ENCODE peak calls at places on chromosomes 3 and 15, in seven cellular contexts. T is CD8-positive, alpha-beta T cell; J is tibial artery; P is endothelial cell of umbilical vein; N is ascending aorta; F is psoas muscle; I is lung. D is an unnamed sample.

GRCh38 chr3:192957441-192957951 is 39.8 kb upstream of the MB21D2 start:
- DNase-seq in T (no peak), J (peak), P (peak), N (peak), F (peak), I (peak), D (peak)

GRCh38 chr3:194135806-194136518 is at the start of gene HES1:
- DNase-seq in T (no peak), J (peak), P (peak), N (peak), F (peak), I (peak), D (peak)

GRCh38 chr15:90082140-90082713 is 20.0 kb downstream of the IDH2 start:
- DNase-seq in T (no peak), J (no peak), P (no peak), N (no peak), F (no peak), I (no peak), D (no peak)

GRCh38 chr3:128297401-128298138 is 144.3 kb downstream of the EEFSEC start:
- DNase-seq in T (no peak), J (peak), P (no peak), N (no peak), F (no peak), I (no peak), D (peak)

GRCh38 chr3:14461748-14462324 is 59.4 kb downstream of the SLC6A6 start:
- DNase-seq in T (peak), J (no peak), P (peak), N (no peak), F (no peak), I (no peak), D (peak)

GRCh38 chr3:135081451-135082434 is 286.7 kb downstream of the EPHB1 start:
- DNase-seq in T (no peak), J (no peak), P (no peak), N (no peak), F (no peak), I (no peak), D (no peak)

GRCh38 chr3:72655151-72655551 is 193.1 kb downstream of the SHQ1 start:
- DNase-seq in T (no peak), J (no peak), P (no peak), N (no peak), F (no peak), I (no peak), D (no peak)

GRCh38 chr3:168540726-168541125 is 445.0 kb upstream of the GOLIM4 start:
- DNase-seq in T (no peak), J (no peak), P (no peak), N (no peak), F (no peak), I (no peak), D (no peak)

GRCh38 chr15:24761704-24762302 is 86.2 kb downstream of the NPAP1 start:
- DNase-seq in T (no peak), J (no peak), P (peak), N (no peak), F (no peak), I (no peak), D (no peak)

GRCh38 chr3:24235121-24235520 is 259.5 kb downstream of the THRB start:
- DNase-seq in T (no peak), J (no peak), P (no peak), N (no peak), F (no peak), I (no peak), D (no peak)

GRCh38 chr15:26890451-26890850 is 23.6 kb downstream of the GABRA5 start:
- DNase-seq in T (no peak), J (no peak), P (no peak), N (no peak), F (no peak), I (no peak), D (no peak)

GRCh38 chr3:50337175-50337861 is 3.3 kb downstream of the RASSF1 start:
- DNase-seq in T (peak), J (peak), P (peak), N (peak), F (peak), I (peak), D (peak)

GRCh38 chr3:159928692-159929091 is 59.9 kb upstream of the IL12A start:
- DNase-seq in T (no peak), J (no peak), P (peak), N (no peak), F (no peak), I (no peak), D (no peak)

GRCh38 chr3:46334911-46335478 is 18.9 kb upstream of the CCR2 start:
- DNase-seq in T (no peak), J (no peak), P (no peak), N (no peak), F (no peak), I (no peak), D (no peak)

GRCh38 chr3:128515967-128516366 is 23.0 kb upstream of the GATA2 start:
- DNase-seq in T (no peak), J (no peak), P (no peak), N (no peak), F (no peak), I (no peak), D (no peak)

GRCh38 chr3:185057829-185058228 is 95.0 kb downstream of the C3orf70 start:
- DNase-seq in T (no peak), J (no peak), P (no peak), N (no peak), F (no peak), I (no peak), D (no peak)

GRCh38 chr3:152236741-152237140 is 32.0 kb upstream of the MBNL1 start:
- DNase-seq in T (no peak), J (no peak), P (peak), N (no peak), F (no peak), I (no peak), D (no peak)

GRCh38 chr15:42131826-42132806 is 24.3 kb downstream of the PLA2G4F start:
- DNase-seq in T (no peak), J (no peak), P (no peak), N (no peak), F (no peak), I (peak), D (peak)

GRCh38 chr15:83200162-83200561 is 7.5 kb downstream of the HDGFL3 start:
- DNase-seq in T (no peak), J (no peak), P (no peak), N (no peak), F (no peak), I (no peak), D (no peak)

GRCh38 chr15:53910852-53911251 is 67.4 kb upstream of the UNC13C start:
- DNase-seq in T (no peak), J (no peak), P (no peak), N (no peak), F (no peak), I (no peak), D (no peak)

GRCh38 chr3:160449660-160450598 is at the start of gene TRIM59:
- DNase-seq in T (peak), J (peak), P (peak), N (peak), F (peak), I (peak), D (peak)

GRCh38 chr15:47360296-47360695 is 357.0 kb upstream of the SEMA6D start:
- DNase-seq in T (no peak), J (no peak), P (no peak), N (no peak), F (no peak), I (no peak), D (no peak)

GRCh38 chr3:174439621-174440349 is 419.3 kb upstream of the NAALADL2 start:
- DNase-seq in T (no peak), J (peak), P (peak), N (no peak), F (no peak), I (peak), D (peak)

GRCh38 chr3:98779936-98780335 is 16.8 kb downstream of the ST3GAL6 start:
- DNase-seq in T (no peak), J (no peak), P (peak), N (no peak), F (no peak), I (no peak), D (no peak)

GRCh38 chr3:37907371-37907770 is 45.7 kb downstream of the CTDSPL start:
- DNase-seq in T (no peak), J (no peak), P (no peak), N (no peak), F (no peak), I (no peak), D (no peak)

GRCh38 chr3:37910666-37911400 is 49.2 kb downstream of the CTDSPL start:
- DNase-seq in T (no peak), J (no peak), P (peak), N (no peak), F (no peak), I (no peak), D (no peak)

GRCh38 chr3:37907906-37908305 is 46.2 kb downstream of the CTDSPL start:
- DNase-seq in T (no peak), J (no peak), P (no peak), N (no peak), F (no peak), I (no peak), D (no peak)

GRCh38 chr3:37906734-37907282 is 45.1 kb downstream of the CTDSPL start:
- DNase-seq in T (no peak), J (no peak), P (peak), N (no peak), F (no peak), I (no peak), D (no peak)

DNA sequence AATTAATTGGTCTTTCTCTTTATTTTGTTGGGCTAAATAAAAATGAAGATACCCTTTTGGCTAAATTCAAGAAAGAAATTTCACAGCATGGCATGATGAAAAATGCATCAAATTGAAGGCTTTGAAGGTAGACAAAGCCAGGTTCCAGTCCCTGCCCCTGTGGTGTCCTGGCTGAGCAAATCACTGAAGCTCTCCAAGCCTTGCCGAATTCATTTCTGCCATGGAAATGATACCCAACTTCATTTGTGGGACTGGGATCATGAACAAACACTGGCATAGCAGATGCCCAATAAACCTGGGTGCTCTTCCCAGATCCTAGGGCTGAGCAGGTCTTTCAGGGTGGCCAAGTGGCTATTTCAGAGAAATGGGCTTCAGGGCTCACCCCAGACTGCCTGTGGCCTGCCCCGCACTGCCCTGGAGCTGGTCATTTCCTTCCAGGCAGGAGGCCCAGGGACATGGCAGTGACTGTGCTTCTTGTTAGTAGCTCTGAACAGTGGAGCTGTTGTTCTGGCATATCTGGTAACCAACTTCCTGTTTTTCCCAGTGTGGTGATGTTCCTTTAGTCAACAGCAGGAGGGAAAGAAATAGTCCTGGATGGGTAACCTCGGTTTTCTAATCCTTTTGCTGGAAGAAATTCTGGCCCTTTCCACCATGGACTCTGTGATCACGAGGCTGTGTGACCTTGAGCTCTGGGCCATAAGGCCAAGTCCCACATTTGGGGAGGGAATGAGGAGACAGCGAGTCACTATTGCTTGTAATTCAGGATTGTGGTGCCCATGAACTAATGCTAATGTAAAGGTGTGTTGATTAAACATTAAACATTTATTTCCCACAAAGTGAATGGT is 47.6 kb downstream of the CTDSPL start:
- DNase-seq in T (no peak), J (no peak), P (peak), N (no peak), F (no peak), I (no peak), D (no peak)
- H3K4me3 ChIP-seq in T (no peak), J (no peak), P (no peak), N (no peak), F (no peak), I (no peak), D (no peak)

DNA sequence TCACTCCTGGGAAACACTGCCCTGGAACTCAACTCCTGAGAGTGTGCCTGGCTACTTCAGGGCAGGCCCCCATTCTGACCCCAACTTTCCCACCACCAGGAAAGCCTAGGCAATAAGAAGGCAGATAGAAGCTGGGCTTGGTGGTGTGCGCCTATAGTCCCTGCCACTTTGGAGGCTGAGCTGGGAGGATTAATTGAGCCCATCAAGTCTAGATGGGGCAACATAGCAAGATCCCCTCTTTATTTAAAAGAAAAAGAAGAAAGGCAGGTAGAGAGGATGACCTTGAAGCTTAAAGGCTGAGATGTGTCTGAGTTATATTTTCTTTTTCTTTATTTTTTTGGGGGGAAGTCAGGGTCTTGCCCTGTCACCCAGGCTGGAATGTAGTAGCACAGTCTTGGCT is 4.2 kb upstream of the RBPMS2 start:
- DNase-seq in T (no peak), J (no peak), P (no peak), N (no peak), F (no peak), I (no peak), D (no peak)
- TF ChIP-seq CTCF in T (no peak), J (no peak), P (no peak), N (no peak), F (no peak), I (no peak), D (no peak)

DNA sequence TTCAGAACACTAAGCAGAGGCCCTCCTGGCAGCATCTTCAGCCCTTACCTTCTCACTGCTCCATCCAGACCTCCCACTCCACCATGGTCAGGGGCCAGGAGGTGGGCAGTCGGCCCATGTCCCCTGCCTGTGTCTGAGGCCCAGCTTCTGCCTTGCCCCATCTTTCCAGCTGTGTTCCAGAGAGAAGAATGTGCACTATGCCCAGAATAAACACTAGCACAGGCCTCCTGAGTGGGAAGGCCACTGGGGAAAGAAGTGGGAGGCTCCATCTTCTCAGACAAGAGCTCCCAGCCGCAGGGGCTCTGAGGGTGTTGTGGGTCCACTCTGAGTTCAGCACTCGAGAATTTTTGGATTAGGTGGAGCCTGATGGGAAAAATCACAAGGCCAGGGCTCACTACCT is 44.5 kb downstream of the ADCY5 start:
- DNase-seq in T (no peak), J (no peak), P (no peak), N (no peak), F (no peak), I (no peak), D (no peak)
- H3K4me3 ChIP-seq in T (no peak), J (peak), P (no peak), N (no peak), F (no peak), I (no peak), D (no peak)

GRCh38 chr3:172040078-172040975 is 949 bp downstream of the FNDC3B start:
- DNase-seq in T (no peak), J (peak), P (peak), N (peak), F (peak), I (peak), D (peak)
- TF ChIP-seq CTCF in T (no peak), J (no peak), P (peak), N (no peak), F (peak), I (no peak), D (peak)

GRCh38 chr3:186939536-186939935 is 9.2 kb downstream of the ST6GAL1 start:
- DNase-seq in T (no peak), J (no peak), P (no peak), N (no peak), F (no peak), I (no peak), D (no peak)

GRCh38 chr3:186937017-186937875 is 6.9 kb downstream of the ST6GAL1 start:
- DNase-seq in T (no peak), J (no peak), P (no peak), N (no peak), F (no peak), I (no peak), D (no peak)

GRCh38 chr3:186942168-186942567 is 11.8 kb downstream of the ST6GAL1 start:
- DNase-seq in T (no peak), J (no peak), P (no peak), N (no peak), F (no peak), I (no peak), D (no peak)

GRCh38 chr3:186938716-186939115 is 8.4 kb downstream of the ST6GAL1 start:
- DNase-seq in T (no peak), J (peak), P (no peak), N (peak), F (no peak), I (no peak), D (no peak)

GRCh38 chr3:186940965-186941364 is 10.6 kb downstream of the ST6GAL1 start:
- DNase-seq in T (no peak), J (peak), P (peak), N (peak), F (no peak), I (peak), D (no peak)
- H3K4me3 ChIP-seq in T (no peak), J (no peak), P (no peak), N (no peak), F (no peak), I (no peak), D (no peak)

GRCh38 chr15:69302929-69303328 is 4.2 kb downstream of the PAQR5 start:
- DNase-seq in T (no peak), J (no peak), P (no peak), N (no peak), F (no peak), I (no peak), D (no peak)

GRCh38 chr15:69305933-69306568 is 7.3 kb downstream of the PAQR5 start:
- DNase-seq in T (no peak), J (no peak), P (no peak), N (no peak), F (no peak), I (no peak), D (no peak)

GRCh38 chr15:69305204-69305931 is 6.7 kb downstream of the PAQR5 start:
- DNase-seq in T (no peak), J (no peak), P (peak), N (no peak), F (no peak), I (no peak), D (peak)

GRCh38 chr15:69304176-69304533 is 5.4 kb downstream of the PAQR5 start:
- DNase-seq in T (no peak), J (no peak), P (no peak), N (no peak), F (no peak), I (no peak), D (no peak)

GRCh38 chr15:69303337-69304175 is 4.8 kb downstream of the PAQR5 start:
- DNase-seq in T (no peak), J (no peak), P (no peak), N (no peak), F (no peak), I (no peak), D (no peak)
- TF ChIP-seq CTCF in T (no peak), J (no peak), P (no peak), N (no peak), F (no peak), I (no peak), D (no peak)

DNA sequence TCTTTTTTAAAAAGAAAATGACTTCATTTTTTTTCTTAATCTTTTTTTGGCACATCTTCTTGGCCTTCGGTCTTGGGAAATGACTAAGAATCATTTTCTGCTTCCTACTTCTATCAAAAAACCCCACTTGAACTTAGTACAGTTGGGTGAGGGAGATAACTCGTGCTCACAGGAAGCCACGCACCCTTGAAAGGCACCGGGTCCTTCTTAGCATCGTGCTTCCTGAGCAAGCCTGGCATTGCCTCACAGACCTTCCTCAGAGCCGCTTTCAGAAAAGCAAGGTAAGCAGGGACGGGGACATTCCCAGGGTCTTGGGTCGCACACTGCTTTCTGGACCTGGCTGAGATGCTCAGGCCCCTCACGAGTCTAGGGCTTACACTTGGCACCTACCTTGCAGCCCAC is at the start of gene CCR4:
- DNase-seq in T (peak), J (no peak), P (peak), N (no peak), F (no peak), I (no peak), D (no peak)
- H3K4me3 ChIP-seq in T (no peak), J (no peak), P (no peak), N (no peak), F (no peak), I (no peak), D (no peak)

GRCh38 chr3:76652524-76652923 is 387.4 kb upstream of the ROBO2 start:
- DNase-seq in T (no peak), J (no peak), P (no peak), N (no peak), F (no peak), I (no peak), D (no peak)

GRCh38 chr3:76646921-76647562 is 392.9 kb upstream of the ROBO2 start:
- DNase-seq in T (no peak), J (no peak), P (no peak), N (no peak), F (no peak), I (no peak), D (no peak)

GRCh38 chr3:76656531-76657070 is 383.3 kb upstream of the ROBO2 start:
- DNase-seq in T (no peak), J (no peak), P (no peak), N (no peak), F (no peak), I (no peak), D (no peak)

GRCh38 chr3:76651784-76652183 is 388.1 kb upstream of the ROBO2 start:
- DNase-seq in T (no peak), J (no peak), P (no peak), N (no peak), F (no peak), I (no peak), D (no peak)
- TF ChIP-seq CTCF in T (no peak), J (no peak), P (no peak), N (no peak), F (no peak), I (no peak), D (no peak)